ENCODE peak calls at places on chromosomes 12 and 14, in four cellular contexts. F is cardiac muscle cell, I is colonic mucosa, O is cardiac fibroblast. A is an unnamed sample.

GRCh38 chr14:31291210-31291609 is 83.6 kb upstream of the HECTD1 start:
- DNase-seq in I (no peak), O (peak), F (no peak), A (no peak)

GRCh38 chr12:15220961-15221885 is at the start of gene RERG:
- DNase-seq in O (peak), I (peak), F (peak), A (peak)

GRCh38 chr14:64387232-64387737 is 868 bp upstream of the MTHFD1 start:
- DNase-seq in F (peak), I (peak), O (peak), A (no peak)

GRCh38 chr12:25962932-25963525 is 4.5 kb downstream of the RASSF8 start:
- DNase-seq in F (peak), I (no peak), O (peak), A (no peak)

GRCh38 chr14:50343424-50343823 is 31.3 kb downstream of the DMAC2L start:
- DNase-seq in I (no peak), F (no peak), O (peak), A (no peak)

GRCh38 chr14:24398943-24399801 is at the start of gene NYNRIN:
- DNase-seq in O (no peak), F (peak), I (peak), A (no peak)

GRCh38 chr14:55699131-55700057 is 119.4 kb downstream of the KTN1 start:
- DNase-seq in F (peak), O (peak), I (no peak), A (no peak)

GRCh38 chr12:25615119-25615518 is 62.0 kb upstream of the LMNTD1 start:
- DNase-seq in I (no peak), O (peak), F (peak), A (no peak)

GRCh38 chr12:120592121-120593049 is 11.2 kb upstream of the POP5 start:
- DNase-seq in I (no peak), F (no peak), O (no peak), A (no peak)

GRCh38 chr12:120984351-120984898 is 6.1 kb downstream of the HNF1A start:
- DNase-seq in F (no peak), O (no peak), I (peak), A (no peak)

GRCh38 chr12:92046557-92046956 is 99.1 kb downstream of the BTG1 start:
- DNase-seq in I (no peak), O (no peak), F (no peak), A (no peak)

GRCh38 chr14:64766430-64767151 is 62.4 kb downstream of the PLEKHG3 start:
- DNase-seq in O (no peak), F (no peak), I (no peak), A (no peak)

GRCh38 chr12:56158926-56159461 is 835 bp downstream of the MYL6 start:
- DNase-seq in O (peak), F (peak), I (peak), A (peak)

GRCh38 chr14:67837011-67837624 is 17.5 kb downstream of the RAD51B start:
- DNase-seq in I (peak), O (peak), F (peak), A (peak)

GRCh38 chr12:89756638-89757321 is 48.1 kb upstream of the ATP2B1 start:
- DNase-seq in O (peak), F (peak), I (peak), A (peak)

GRCh38 chr12:81596558-81596957 is 162.6 kb downstream of the PPFIA2 start:
- DNase-seq in F (no peak), I (no peak), O (no peak), A (no peak)

GRCh38 chr14:93160353-93160801 is 24.3 kb downstream of the MOAP1 start:
- DNase-seq in F (peak), O (peak), I (no peak), A (no peak)

GRCh38 chr14:67765192-67765834 is 51.1 kb downstream of the ZFYVE26 start:
- DNase-seq in O (no peak), I (peak), F (no peak), A (no peak)

GRCh38 chr12:40614923-40615322 is 77.3 kb upstream of the CNTN1 start:
- DNase-seq in O (no peak), F (no peak), I (no peak), A (no peak)

GRCh38 chr14:26332966-26333365 is 264.9 kb downstream of the NOVA1 start:
- DNase-seq in I (no peak), O (peak), F (peak), A (no peak)

GRCh38 chr12:94062796-94063635 is 85.4 kb upstream of the PLXNC1 start:
- DNase-seq in F (no peak), I (peak), O (no peak), A (no peak)

GRCh38 chr14:92341791-92342190 is 18.8 kb downstream of the SLC24A4 start:
- DNase-seq in O (no peak), I (no peak), F (no peak), A (no peak)

GRCh38 chr14:105537580-105538474 is 11.4 kb downstream of the TMEM121 start:
- DNase-seq in I (peak), F (peak), O (peak), A (peak)

GRCh38 chr12:93657076-93657475 is 20.1 kb upstream of the CRADD start:
- DNase-seq in O (peak), F (peak), I (no peak), A (no peak)

GRCh38 chr14:57057803-57058202 is 210.9 kb downstream of the EXOC5 start:
- DNase-seq in F (no peak), I (no peak), O (no peak), A (no peak)

GRCh38 chr14:105042813-105043212 is 21.9 kb upstream of the CDCA4 start:
- DNase-seq in F (no peak), I (no peak), O (no peak), A (no peak)

GRCh38 chr14:94119071-94119470 is 8.5 kb downstream of the IFI27 start:
- DNase-seq in F (no peak), I (no peak), O (no peak), A (no peak)

GRCh38 chr14:105301103-105301914 is 508 bp upstream of the BRF1 start:
- DNase-seq in O (peak), F (peak), I (peak), A (peak)

GRCh38 chr12:1161197-1161596 is 170.2 kb downstream of the ERC1 start:
- DNase-seq in F (no peak), O (no peak), I (no peak), A (no peak)

GRCh38 chr12:23484238-23484637 is 465.2 kb downstream of the SOX5 start:
- DNase-seq in O (no peak), F (no peak), I (no peak), A (no peak)

GRCh38 chr12:132268674-132269073 is 60.7 kb downstream of the GALNT9 start:
- DNase-seq in I (no peak), F (no peak), O (no peak), A (no peak)

GRCh38 chr12:31736472-31736871 is 7.7 kb upstream of the AMN1 start:
- DNase-seq in O (peak), F (peak), I (no peak), A (no peak)

DNA sequence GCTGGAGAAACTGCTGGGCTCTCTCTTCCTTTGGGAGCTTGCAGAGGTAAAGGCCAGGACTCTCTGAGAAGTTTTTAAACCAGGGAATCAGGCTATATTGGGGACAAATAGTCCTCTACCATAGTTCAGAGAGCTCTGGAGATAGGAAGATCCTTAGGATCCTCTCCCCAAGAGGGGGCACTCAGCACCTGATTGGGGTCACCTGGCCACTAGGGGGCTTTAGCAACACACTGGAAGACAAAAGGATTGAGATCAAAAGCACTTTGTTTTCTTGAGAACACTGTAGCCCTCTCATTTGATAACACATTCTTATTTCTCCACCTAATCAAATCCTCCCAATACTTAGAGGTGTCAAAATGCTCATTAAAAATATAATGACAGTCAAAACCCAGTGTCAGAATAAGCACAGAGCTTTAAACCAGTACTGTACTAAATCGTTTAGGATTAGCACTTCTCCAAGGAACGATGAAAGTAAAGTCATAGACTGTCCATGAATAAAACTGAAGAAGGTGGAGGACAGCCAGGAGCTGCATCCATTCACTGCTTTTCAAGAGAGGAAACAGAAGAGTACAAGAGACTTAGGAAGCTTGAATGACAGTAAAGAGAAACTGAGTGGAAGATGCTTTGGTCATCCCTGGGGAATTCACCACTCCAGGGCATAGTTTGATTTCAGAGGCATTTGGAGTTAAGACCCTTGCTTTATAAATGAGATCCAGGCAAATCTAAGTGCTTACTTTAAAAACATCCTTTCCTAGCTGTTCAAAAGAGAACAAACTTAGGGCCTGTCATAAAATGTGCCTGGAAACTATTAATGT is 26.5 kb downstream of the BMP4 start:
- DNase-seq in O (no peak), I (peak), F (no peak), A (peak)
- TF ChIP-seq CTCF in O (peak), I (peak), F (peak), A (peak)

GRCh38 chr14:78790262-78790661 is 620.1 kb downstream of the NRXN3 start:
- DNase-seq in F (no peak), O (no peak), I (no peak), A (no peak)
- TF ChIP-seq CTCF in F (no peak), O (no peak), I (no peak), A (no peak)

DNA sequence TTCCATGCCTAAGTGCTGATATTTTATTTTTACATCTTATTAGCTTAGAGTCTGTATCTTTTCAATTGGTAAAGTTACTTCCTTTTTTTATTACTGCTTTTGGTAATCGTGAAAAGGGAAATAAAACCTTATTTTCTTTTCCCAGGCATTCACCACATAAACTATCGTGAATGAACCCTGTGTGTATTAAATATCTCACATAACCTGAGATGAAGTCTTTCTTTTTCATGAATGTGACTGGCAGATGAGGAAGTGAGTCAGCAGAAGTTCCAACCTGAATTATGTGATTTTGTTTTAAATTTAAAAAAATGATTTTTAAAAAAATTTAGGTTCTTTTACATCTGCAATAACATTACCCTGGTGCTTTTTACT is 26.0 kb downstream of the MYBPC1 start:
- DNase-seq in O (no peak), F (no peak), I (no peak), A (no peak)
- TF ChIP-seq CTCF in O (no peak), F (no peak), I (no peak), A (no peak)

DNA sequence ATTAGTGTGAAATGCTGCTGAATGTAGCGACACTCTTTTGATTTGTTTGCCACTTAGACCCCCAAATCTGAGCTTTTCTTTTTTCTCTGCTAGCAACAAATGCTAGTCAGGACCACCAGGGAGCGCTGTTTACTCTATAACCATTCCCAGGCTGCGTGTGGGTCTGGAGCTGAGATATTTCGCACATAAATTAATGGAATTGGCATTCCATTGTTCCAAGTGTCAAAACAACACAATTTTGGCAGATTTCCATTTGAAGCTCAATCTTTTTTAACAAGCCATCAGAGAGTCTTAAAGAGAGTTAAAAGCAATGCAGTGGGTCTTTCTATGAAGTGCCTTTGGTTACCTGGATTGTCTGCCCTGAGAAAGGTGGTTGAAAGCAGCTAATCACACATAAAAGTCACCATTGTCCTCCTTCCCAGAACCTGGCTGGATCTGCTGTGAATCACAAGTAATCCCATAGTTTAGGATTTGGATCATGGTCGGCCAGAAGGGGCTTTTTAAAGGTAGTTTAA is 7.4 kb upstream of the TMEM132C start:
- DNase-seq in O (peak), F (peak), I (no peak), A (peak)
- TF ChIP-seq CTCF in O (peak), F (peak), I (no peak), A (peak)